ENCODE peak calls at places on chromosomes 12 and 14, in six cellular contexts. T is IMR-90, A is neuronal stem cell, X is mesendoderm, I is H9, F is mesenchymal stem cell. R is an unnamed sample.
A peak's percentile ranks its signal among the peaks of the same experiment; 100 is the strongest.

GRCh38 chr12:50934371-50934851 is 17.9 kb upstream of the HIGD1C start:
- DNase-seq in T (no peak), A (no peak), X (no peak), I (no peak), F (no peak), R (no peak)

GRCh38 chr14:22390195-22390594 is 198.8 kb downstream of the DAD1 start:
- DNase-seq in T (no peak), A (no peak), X (no peak), I (no peak), F (no peak), R (no peak)

GRCh38 chr14:67710209-67710608 is 8.5 kb downstream of the RDH12 start:
- DNase-seq in T (no peak), A (no peak), X (peak; percentile 72), I (no peak), F (no peak), R (no peak)

GRCh38 chr12:108508243-108508642 is 6.8 kb upstream of the FICD start:
- DNase-seq in T (no peak), A (no peak), X (no peak), I (no peak), F (no peak), R (no peak)

GRCh38 chr12:47892819-47893218 is 12.0 kb downstream of the VDR start:
- DNase-seq in T (peak; percentile 56), A (no peak), X (no peak), I (no peak), F (peak; percentile 21), R (no peak)

GRCh38 chr12:45762185-45763110 is 32.9 kb downstream of the ARID2 start:
- DNase-seq in T (peak; percentile 78), A (no peak), X (peak; percentile 84), I (no peak), F (peak; percentile 78), R (peak; percentile 35)

GRCh38 chr12:113232232-113232615 is 11.0 kb downstream of the TPCN1 start:
- DNase-seq in T (no peak), A (no peak), X (no peak), I (no peak), F (no peak), R (no peak)

GRCh38 chr12:123506059-123506842 is 27.3 kb downstream of the RILPL1 start:
- DNase-seq in T (no peak), A (no peak), X (no peak), I (no peak), F (no peak), R (peak; percentile 97)

GRCh38 chr14:23861666-23862065 is 91.9 kb upstream of the DHRS4 start:
- DNase-seq in T (no peak), A (no peak), X (peak; percentile 36), I (peak; percentile 36), F (no peak), R (no peak)

GRCh38 chr14:56892959-56893358 is 82.7 kb upstream of the OTX2 start:
- DNase-seq in T (no peak), A (no peak), X (no peak), I (no peak), F (no peak), R (no peak)

GRCh38 chr14:91897121-91897701 is 29.9 kb upstream of the TC2N start:
- DNase-seq in T (peak; percentile 68), A (no peak), X (peak; percentile 76), I (no peak), F (peak; percentile 63), R (no peak)

GRCh38 chr12:99029502-99030271 is 384.6 kb downstream of the APAF1 start:
- DNase-seq in T (no peak), A (no peak), X (no peak), I (no peak), F (no peak), R (no peak)

GRCh38 chr12:6183689-6184441 is 16.3 kb upstream of the CD9 start:
- DNase-seq in T (peak; percentile 81), A (no peak), X (no peak), I (no peak), F (peak; percentile 57), R (peak; percentile 38)

GRCh38 chr12:26726956-26727355 is 106.0 kb downstream of the ITPR2 start:
- DNase-seq in T (no peak), A (no peak), X (no peak), I (no peak), F (no peak), R (no peak)

GRCh38 chr12:44117368-44117767 is 281.5 kb downstream of the TMEM117 start:
- DNase-seq in T (peak; percentile 2), A (no peak), X (no peak), I (no peak), F (no peak), R (no peak)

GRCh38 chr14:29216316-29216715 is 449.7 kb downstream of the FOXG1 start:
- DNase-seq in T (no peak), A (no peak), X (no peak), I (no peak), F (no peak), R (no peak)
- H2BK5ac ChIP-seq in T (no peak overlapping the region), A (no peak overlapping the region), X (no peak overlapping the region), I (no peak overlapping the region), F (no peak overlapping the region), R (no peak overlapping the region)

DNA sequence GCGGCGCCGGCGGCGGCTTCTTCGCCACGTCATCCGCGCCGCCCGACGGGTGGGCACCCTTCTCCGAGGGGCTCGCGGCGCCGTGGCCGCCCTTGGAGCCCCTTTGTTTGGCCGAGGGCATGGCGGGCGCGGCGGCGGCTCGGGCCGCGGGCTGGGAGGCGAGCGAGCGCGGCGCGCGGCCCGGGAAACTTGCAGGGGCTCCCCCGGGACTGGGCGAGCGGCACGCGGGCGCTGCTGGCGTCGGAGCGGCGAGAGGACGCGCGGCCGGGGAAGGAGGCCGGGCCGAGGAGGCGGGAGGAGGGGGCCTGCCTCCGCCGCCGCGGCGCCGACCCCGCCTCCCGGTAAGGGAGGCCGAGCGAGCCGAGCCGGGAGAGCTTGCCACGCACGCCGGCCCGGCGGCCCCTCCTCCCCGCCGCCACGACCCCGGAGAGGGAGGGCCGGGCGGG is at the start of gene CKAP4:
- DNase-seq in T (peak; percentile 82), A (peak; percentile 73), X (peak; percentile 69), I (peak; percentile 74), F (peak; percentile 83), R (peak; percentile 60)
- H3K18ac ChIP-seq in T (peak within 1 kb of the TSS; percentile 63), A (peak within 1 kb of the TSS; percentile 96), X (peak within 1 kb of the TSS; percentile 99), I (peak within 1 kb of the TSS; percentile 72), F (peak within 1 kb of the TSS; percentile 98), R (peak within 1 kb of the TSS; percentile 90)

DNA sequence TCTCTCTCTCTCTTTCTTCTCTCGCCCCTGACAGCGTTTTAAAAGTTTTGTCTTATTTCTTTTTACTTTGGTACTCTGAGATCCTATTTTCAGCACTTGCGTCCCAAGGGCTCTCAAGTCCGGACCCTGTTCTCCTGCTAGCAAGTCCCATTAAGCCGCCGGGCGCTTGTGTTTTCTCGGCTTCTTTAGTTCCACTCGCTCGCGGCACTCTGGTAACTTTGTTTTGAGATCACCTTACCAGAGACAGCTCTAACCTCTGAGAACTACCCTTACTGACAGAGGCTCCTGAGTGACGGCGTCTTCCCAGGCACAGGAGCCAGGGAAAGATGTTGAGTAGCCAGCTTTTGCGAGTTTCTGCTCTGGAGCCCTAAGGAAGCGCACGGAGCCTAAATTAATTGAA is 2.7 kb upstream of the MYF5 start:
- DNase-seq in T (peak; percentile 14), A (no peak), X (peak; percentile 77), I (peak; percentile 72), F (peak; percentile 37), R (peak; percentile 7)
- H2AK5ac ChIP-seq in T (no peak overlapping the region), A (no peak overlapping the region), X (no peak overlapping the region), I (no peak overlapping the region), F (no peak overlapping the region), R (no peak overlapping the region)

DNA sequence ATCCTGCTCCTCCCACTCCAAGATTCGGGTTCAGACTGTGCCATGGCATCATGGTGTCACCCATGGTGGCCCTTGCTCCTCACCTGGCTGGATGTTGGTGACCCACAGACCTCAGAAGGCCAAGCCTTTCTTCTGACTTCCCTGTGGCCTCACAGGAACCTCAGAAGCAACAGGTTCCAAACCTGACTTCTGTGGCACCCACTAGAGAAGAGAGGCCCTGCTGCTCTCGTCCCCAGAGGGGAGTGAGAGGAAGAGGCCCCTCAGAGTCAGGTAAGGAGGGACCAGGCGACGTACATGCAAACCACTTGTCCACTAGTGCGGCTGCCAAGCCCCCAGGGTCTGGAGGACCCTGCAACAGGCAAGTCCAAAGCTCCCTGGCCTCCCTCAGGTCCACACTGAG is 10.4 kb downstream of the CLBA1 start:
- DNase-seq in T (no peak), A (no peak), X (no peak), I (no peak), F (no peak), R (no peak)
- H2BK5ac ChIP-seq in T (no peak overlapping the region), A (peak overlapping the region; percentile 59), X (no peak overlapping the region), I (no peak overlapping the region), F (no peak overlapping the region), R (no peak overlapping the region)